ENCODE peak calls at places on chromosomes 13 and 19, in eight cellular contexts. One of them, this sample, is unnamed.

GRCh38 chr13:23987331-23987730 is 90.0 kb upstream of the C1QTNF9B start:
- DNase-seq in lower leg skin: no peak
- DNase-seq in AG04450: peak
- DNase-seq in astrocyte of the spinal cord: no peak
- DNase-seq in neural progenitor cell: no peak
- DNase-seq in psoas muscle: no peak
- DNase-seq in Caco-2: no peak
- DNase-seq in testis: no peak
- DNase-seq in this sample: peak

GRCh38 chr13:21470785-21471184 is 11.7 kb upstream of the ZDHHC20 start:
- DNase-seq in lower leg skin: no peak
- DNase-seq in AG04450: no peak
- DNase-seq in astrocyte of the spinal cord: no peak
- DNase-seq in neural progenitor cell: no peak
- DNase-seq in psoas muscle: no peak
- DNase-seq in Caco-2: no peak
- DNase-seq in testis: no peak
- DNase-seq in this sample: no peak

GRCh38 chr19:18144906-18145305 is 8.1 kb upstream of the PIK3R2 start:
- DNase-seq in lower leg skin: no peak
- DNase-seq in AG04450: no peak
- DNase-seq in astrocyte of the spinal cord: no peak
- DNase-seq in neural progenitor cell: no peak
- DNase-seq in psoas muscle: no peak
- DNase-seq in Caco-2: no peak
- DNase-seq in testis: no peak
- DNase-seq in this sample: no peak

GRCh38 chr13:85864963-85865530 is 65.8 kb upstream of the SLITRK6 start:
- DNase-seq in lower leg skin: no peak
- DNase-seq in AG04450: peak
- DNase-seq in astrocyte of the spinal cord: peak
- DNase-seq in neural progenitor cell: peak
- DNase-seq in psoas muscle: no peak
- DNase-seq in Caco-2: peak
- DNase-seq in testis: peak
- DNase-seq in this sample: peak

GRCh38 chr13:41554626-41555386 is 97.5 kb downstream of the RGCC start:
- DNase-seq in lower leg skin: no peak
- DNase-seq in AG04450: no peak
- DNase-seq in astrocyte of the spinal cord: no peak
- DNase-seq in neural progenitor cell: no peak
- DNase-seq in psoas muscle: no peak
- DNase-seq in Caco-2: no peak
- DNase-seq in testis: no peak
- DNase-seq in this sample: no peak

GRCh38 chr13:41608779-41609178 is 151.4 kb downstream of the RGCC start:
- DNase-seq in lower leg skin: no peak
- DNase-seq in AG04450: no peak
- DNase-seq in astrocyte of the spinal cord: no peak
- DNase-seq in neural progenitor cell: no peak
- DNase-seq in psoas muscle: no peak
- DNase-seq in Caco-2: no peak
- DNase-seq in testis: no peak
- DNase-seq in this sample: no peak

GRCh38 chr13:67353891-67354459 is 123.8 kb upstream of the PCDH9 start:
- DNase-seq in lower leg skin: no peak
- DNase-seq in AG04450: no peak
- DNase-seq in astrocyte of the spinal cord: peak
- DNase-seq in neural progenitor cell: no peak
- DNase-seq in psoas muscle: no peak
- DNase-seq in Caco-2: no peak
- DNase-seq in testis: no peak
- DNase-seq in this sample: peak

GRCh38 chr13:28854657-28855056 is 34.5 kb downstream of the MTUS2 start:
- DNase-seq in lower leg skin: no peak
- DNase-seq in AG04450: no peak
- DNase-seq in astrocyte of the spinal cord: no peak
- DNase-seq in neural progenitor cell: peak
- DNase-seq in psoas muscle: no peak
- DNase-seq in Caco-2: no peak
- DNase-seq in testis: no peak
- DNase-seq in this sample: no peak

GRCh38 chr13:77384999-77385398 is 58.1 kb upstream of the MYCBP2 start:
- DNase-seq in lower leg skin: no peak
- DNase-seq in AG04450: no peak
- DNase-seq in astrocyte of the spinal cord: peak
- DNase-seq in neural progenitor cell: no peak
- DNase-seq in psoas muscle: no peak
- DNase-seq in Caco-2: no peak
- DNase-seq in testis: no peak
- DNase-seq in this sample: no peak

GRCh38 chr13:76038920-76039716 is 403.0 kb downstream of the LMO7 start:
- DNase-seq in lower leg skin: no peak
- DNase-seq in AG04450: no peak
- DNase-seq in astrocyte of the spinal cord: no peak
- DNase-seq in neural progenitor cell: no peak
- DNase-seq in psoas muscle: no peak
- DNase-seq in Caco-2: no peak
- DNase-seq in testis: no peak
- DNase-seq in this sample: no peak

GRCh38 chr13:111644750-111645149 is 324.3 kb downstream of the TEX29 start:
- DNase-seq in lower leg skin: no peak
- DNase-seq in AG04450: no peak
- DNase-seq in astrocyte of the spinal cord: no peak
- DNase-seq in neural progenitor cell: no peak
- DNase-seq in psoas muscle: no peak
- DNase-seq in Caco-2: no peak
- DNase-seq in testis: no peak
- DNase-seq in this sample: no peak

GRCh38 chr19:17205237-17206140 is 9.7 kb upstream of the USE1 start:
- DNase-seq in lower leg skin: no peak
- DNase-seq in AG04450: no peak
- DNase-seq in astrocyte of the spinal cord: peak
- DNase-seq in neural progenitor cell: peak
- DNase-seq in psoas muscle: no peak
- DNase-seq in Caco-2: peak
- DNase-seq in testis: peak
- DNase-seq in this sample: peak

GRCh38 chr13:113083022-113083373 is 22.6 kb upstream of the F7 start:
- DNase-seq in lower leg skin: no peak
- DNase-seq in AG04450: no peak
- DNase-seq in astrocyte of the spinal cord: no peak
- DNase-seq in neural progenitor cell: no peak
- DNase-seq in psoas muscle: no peak
- DNase-seq in Caco-2: no peak
- DNase-seq in testis: no peak
- DNase-seq in this sample: no peak

GRCh38 chr19:2049741-2050348 is 1.2 kb downstream of the MKNK2 start:
- DNase-seq in lower leg skin: peak
- DNase-seq in AG04450: no peak
- DNase-seq in astrocyte of the spinal cord: peak
- DNase-seq in neural progenitor cell: peak
- DNase-seq in psoas muscle: peak
- DNase-seq in Caco-2: peak
- DNase-seq in testis: peak
- DNase-seq in this sample: peak

GRCh38 chr19:31264379-31264778 is 84.9 kb downstream of the TSHZ3 start:
- DNase-seq in lower leg skin: no peak
- DNase-seq in AG04450: no peak
- DNase-seq in astrocyte of the spinal cord: no peak
- DNase-seq in neural progenitor cell: no peak
- DNase-seq in psoas muscle: no peak
- DNase-seq in Caco-2: no peak
- DNase-seq in testis: no peak
- DNase-seq in this sample: no peak

GRCh38 chr13:49220856-49221614 is 897 bp downstream of the MLNR start:
- DNase-seq in lower leg skin: no peak
- DNase-seq in AG04450: no peak
- DNase-seq in astrocyte of the spinal cord: no peak
- DNase-seq in neural progenitor cell: peak
- DNase-seq in psoas muscle: no peak
- DNase-seq in Caco-2: no peak
- DNase-seq in testis: no peak
- DNase-seq in this sample: no peak

GRCh38 chr19:39832341-39833083 is 1.4 kb downstream of the DYRK1B start:
- DNase-seq in lower leg skin: no peak
- DNase-seq in AG04450: no peak
- DNase-seq in astrocyte of the spinal cord: no peak
- DNase-seq in neural progenitor cell: no peak
- DNase-seq in psoas muscle: no peak
- DNase-seq in Caco-2: no peak
- DNase-seq in testis: no peak
- DNase-seq in this sample: no peak

DNA sequence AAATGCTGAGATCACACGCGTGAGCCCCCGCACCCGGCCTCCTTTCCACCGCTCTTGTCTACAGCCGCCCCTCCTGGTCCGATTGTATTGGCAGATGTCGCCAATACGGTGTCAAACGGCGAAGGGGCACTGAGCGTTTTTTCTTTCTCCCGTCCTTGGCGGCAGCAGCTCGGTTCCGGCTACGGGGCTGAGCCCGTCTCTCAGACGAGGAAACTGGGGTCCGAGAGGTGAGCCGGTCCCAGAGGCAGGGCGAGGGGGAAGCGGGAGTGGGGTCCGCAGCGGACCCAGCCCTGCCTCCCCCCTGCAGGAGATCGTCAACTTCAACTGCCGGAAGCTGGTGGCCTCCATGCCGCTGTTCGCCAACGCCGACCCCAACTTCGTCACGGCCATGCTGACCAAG is 20.4 kb downstream of the POLRMT start:
- DNase-seq in lower leg skin: no peak
- DNase-seq in AG04450: no peak
- DNase-seq in astrocyte of the spinal cord: no peak
- DNase-seq in neural progenitor cell: no peak
- DNase-seq in psoas muscle: no peak
- DNase-seq in Caco-2: no peak
- DNase-seq in testis: no peak
- DNase-seq in this sample: no peak
- H3K4me3 ChIP-seq in lower leg skin: no peak
- H3K4me3 ChIP-seq in AG04450: no peak
- H3K4me3 ChIP-seq in astrocyte of the spinal cord: no peak
- H3K4me3 ChIP-seq in neural progenitor cell: no peak
- H3K4me3 ChIP-seq in psoas muscle: no peak
- H3K4me3 ChIP-seq in Caco-2: no peak
- H3K4me3 ChIP-seq in testis: no peak
- H3K4me3 ChIP-seq in this sample: no peak

DNA sequence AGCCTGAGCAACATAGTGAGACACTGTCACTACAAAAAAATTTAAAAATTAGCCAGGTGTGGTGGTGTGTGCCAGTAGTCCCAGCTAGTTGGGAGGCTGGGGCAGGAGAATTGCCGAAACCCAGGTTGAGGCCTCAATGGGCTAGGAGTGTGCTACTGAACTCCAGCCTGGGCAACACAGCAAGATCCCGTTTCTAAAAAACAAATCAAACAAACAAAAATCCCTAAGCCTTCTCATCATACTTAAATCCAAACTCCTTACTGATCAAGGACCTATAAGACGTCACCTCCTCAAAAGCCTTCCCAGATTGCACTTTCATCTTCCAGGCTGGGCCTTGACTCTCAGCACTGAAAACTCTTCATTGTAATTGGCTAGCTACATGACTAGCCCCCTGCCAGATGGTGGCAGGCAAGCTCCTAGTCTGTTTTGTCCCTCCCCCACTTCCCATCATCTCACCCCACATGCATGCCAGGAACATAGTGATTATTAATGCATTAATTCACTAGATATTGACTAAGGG is 17.5 kb upstream of the NANOS3 start:
- DNase-seq in lower leg skin: no peak
- DNase-seq in AG04450: no peak
- DNase-seq in astrocyte of the spinal cord: peak
- DNase-seq in neural progenitor cell: no peak
- DNase-seq in psoas muscle: no peak
- DNase-seq in Caco-2: no peak
- DNase-seq in testis: no peak
- DNase-seq in this sample: peak
- TF ChIP-seq CTCF in lower leg skin: no peak
- TF ChIP-seq CTCF in AG04450: no peak
- TF ChIP-seq CTCF in astrocyte of the spinal cord: no peak
- TF ChIP-seq CTCF in neural progenitor cell: no peak
- TF ChIP-seq CTCF in psoas muscle: no peak
- TF ChIP-seq CTCF in Caco-2: no peak
- TF ChIP-seq CTCF in testis: no peak
- TF ChIP-seq CTCF in this sample: no peak

GRCh38 chr13:27822873-27823311 is 30.6 kb downstream of the GSX1 start:
- DNase-seq in lower leg skin: no peak
- DNase-seq in AG04450: no peak
- DNase-seq in astrocyte of the spinal cord: peak
- DNase-seq in neural progenitor cell: peak
- DNase-seq in psoas muscle: no peak
- DNase-seq in Caco-2: no peak
- DNase-seq in testis: no peak
- DNase-seq in this sample: peak
- H3K4me3 ChIP-seq in lower leg skin: no peak
- H3K4me3 ChIP-seq in AG04450: no peak
- H3K4me3 ChIP-seq in astrocyte of the spinal cord: no peak
- H3K4me3 ChIP-seq in neural progenitor cell: peak
- H3K4me3 ChIP-seq in psoas muscle: no peak
- H3K4me3 ChIP-seq in Caco-2: no peak
- H3K4me3 ChIP-seq in testis: no peak
- H3K4me3 ChIP-seq in this sample: no peak

DNA sequence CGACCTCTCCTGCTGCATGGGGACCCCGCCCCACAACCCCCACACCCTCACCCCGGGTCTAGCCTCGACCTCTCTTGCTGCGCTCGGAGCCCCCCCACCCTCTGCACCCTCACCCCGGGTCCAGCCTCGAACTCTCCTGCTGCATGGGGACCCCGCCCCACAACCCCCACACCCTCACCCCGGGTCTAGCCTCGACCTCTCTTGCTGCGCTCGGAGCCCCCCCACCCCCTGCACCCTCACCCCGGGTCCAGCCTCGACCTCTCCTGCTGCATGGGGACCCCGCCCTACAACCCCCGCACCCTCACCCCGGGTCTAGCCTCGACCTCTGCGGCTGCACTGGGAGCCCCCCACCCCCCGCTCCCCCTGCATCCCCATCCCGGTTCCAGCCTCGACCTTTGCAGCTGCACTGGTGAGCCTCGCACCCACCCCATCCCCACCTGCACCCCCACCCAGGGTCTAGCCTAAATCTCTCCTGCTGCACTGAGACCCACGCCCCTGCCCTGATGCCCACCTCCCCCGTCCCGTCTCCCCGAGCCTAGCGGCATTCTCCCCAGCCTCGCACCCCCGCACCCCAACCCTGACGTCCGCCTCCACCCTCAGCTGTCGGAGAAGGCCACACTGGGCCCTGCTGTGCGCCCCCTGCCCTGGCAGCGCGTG is 1.8 kb downstream of the CFD start:
- DNase-seq in lower leg skin: no peak
- DNase-seq in AG04450: no peak
- DNase-seq in astrocyte of the spinal cord: no peak
- DNase-seq in neural progenitor cell: no peak
- DNase-seq in psoas muscle: no peak
- DNase-seq in Caco-2: no peak
- DNase-seq in testis: no peak
- DNase-seq in this sample: no peak
- TF ChIP-seq CTCF in lower leg skin: no peak
- TF ChIP-seq CTCF in AG04450: no peak
- TF ChIP-seq CTCF in astrocyte of the spinal cord: no peak
- TF ChIP-seq CTCF in neural progenitor cell: no peak
- TF ChIP-seq CTCF in psoas muscle: no peak
- TF ChIP-seq CTCF in Caco-2: no peak
- TF ChIP-seq CTCF in testis: no peak
- TF ChIP-seq CTCF in this sample: no peak

This sample was measured in fibroblast of pulmonary artery.